ENCODE peak calls at places on chromosomes 13 and 19, in seven cellular contexts. M is H9, P is mesendoderm, N is mesenchymal stem cell, T is trophoblast cell, G is H1, B is IMR-90. U is an unnamed sample.

GRCh38 chr19:42254083-42254849 is 662 bp downstream of the ERF start:
- DNase-seq in M (peak), T (peak), P (peak), N (peak), B (peak), G (peak), U (peak)

GRCh38 chr13:25687622-25688225 is 315.9 kb downstream of the ATP8A2 start:
- DNase-seq in T (no peak), P (no peak), N (no peak), G (no peak), B (no peak), M (no peak), U (no peak)

GRCh38 chr19:56837892-56838679 is 2.4 kb downstream of the PEG3 start:
- DNase-seq in G (no peak), M (no peak), N (no peak), B (no peak), P (peak), T (peak), U (peak)

GRCh38 chr19:12880551-12881171 is 588 bp downstream of the DNASE2 start:
- DNase-seq in P (peak), N (no peak), T (no peak), M (peak), B (peak), G (no peak), U (no peak)

GRCh38 chr19:41883463-41883820 is 458 bp downstream of the ARHGEF1 start:
- DNase-seq in G (no peak), T (no peak), N (no peak), P (peak), B (no peak), M (no peak), U (no peak)

GRCh38 chr13:36778083-36778671 is 40.8 kb upstream of the RFXAP start:
- DNase-seq in N (peak), T (peak), G (peak), M (peak), P (peak), B (peak), U (peak)

GRCh38 chr19:40422428-40423226 is 3.2 kb downstream of the SERTAD1 start:
- DNase-seq in T (no peak), G (no peak), M (no peak), N (no peak), P (no peak), B (no peak), U (no peak)

GRCh38 chr13:46179576-46180368 is 2.2 kb downstream of the LCP1 start:
- DNase-seq in P (no peak), B (no peak), N (no peak), M (no peak), G (no peak), T (no peak), U (no peak)

GRCh38 chr19:9075064-9075964 is 11.5 kb upstream of the OR1M1 start:
- DNase-seq in M (peak), P (peak), G (peak), B (peak), N (peak), T (peak), U (peak)

GRCh38 chr13:24618219-24618955 is 61.8 kb upstream of the ATP12A start:
- DNase-seq in P (no peak), B (no peak), G (no peak), N (no peak), T (no peak), M (no peak), U (no peak)

GRCh38 chr19:1247747-1248453 is 483 bp upstream of the MIDN start:
- DNase-seq in T (peak), P (peak), G (peak), M (peak), N (peak), B (peak), U (no peak)

GRCh38 chr19:32868206-32868950 is 1.2 kb downstream of the SLC7A9 start:
- DNase-seq in M (no peak), T (no peak), N (no peak), P (no peak), G (no peak), B (no peak), U (no peak)

GRCh38 chr19:4695224-4695731 is 25.1 kb upstream of the MYDGF start:
- DNase-seq in B (no peak), N (no peak), G (no peak), M (no peak), P (no peak), T (no peak), U (no peak)

GRCh38 chr13:58712191-58712590 is 1080.6 kb downstream of the PCDH17 start:
- DNase-seq in G (peak), M (peak), T (peak), B (no peak), N (no peak), P (peak), U (peak)

GRCh38 chr13:113963376-113963775 is 10.5 kb downstream of the C13orf46 start:
- DNase-seq in G (no peak), N (no peak), T (no peak), M (no peak), P (no peak), B (no peak), U (no peak)

GRCh38 chr13:85277753-85278152 is 521.5 kb downstream of the SLITRK6 start:
- DNase-seq in B (peak), P (peak), N (no peak), T (no peak), M (no peak), G (no peak), U (no peak)

GRCh38 chr13:44240611-44241010 is 133.0 kb upstream of the SERP2 start:
- DNase-seq in T (no peak), M (no peak), N (no peak), G (no peak), P (no peak), B (no peak), U (no peak)

GRCh38 chr19:32605544-32605943 is 24.6 kb downstream of the PDCD5 start:
- DNase-seq in G (no peak), P (no peak), N (no peak), T (no peak), M (no peak), B (no peak), U (no peak)

GRCh38 chr19:44643605-44644390 is at the start of gene PVR:
- DNase-seq in P (peak), B (peak), T (peak), G (peak), N (peak), M (peak), U (peak)

GRCh38 chr19:41623360-41623759 is 3.5 kb downstream of the CEACAM4 start:
- DNase-seq in T (no peak), B (no peak), P (no peak), M (peak), N (no peak), G (no peak), U (no peak)

GRCh38 chr13:46324976-46325375 is 62.1 kb downstream of the RUBCNL start:
- DNase-seq in G (no peak), B (no peak), N (no peak), T (no peak), P (no peak), M (no peak), U (no peak)

GRCh38 chr19:40578442-40578908 is 1.8 kb downstream of the SHKBP1 start:
- DNase-seq in B (peak), G (peak), M (peak), T (no peak), N (peak), P (peak), U (no peak)

DNA sequence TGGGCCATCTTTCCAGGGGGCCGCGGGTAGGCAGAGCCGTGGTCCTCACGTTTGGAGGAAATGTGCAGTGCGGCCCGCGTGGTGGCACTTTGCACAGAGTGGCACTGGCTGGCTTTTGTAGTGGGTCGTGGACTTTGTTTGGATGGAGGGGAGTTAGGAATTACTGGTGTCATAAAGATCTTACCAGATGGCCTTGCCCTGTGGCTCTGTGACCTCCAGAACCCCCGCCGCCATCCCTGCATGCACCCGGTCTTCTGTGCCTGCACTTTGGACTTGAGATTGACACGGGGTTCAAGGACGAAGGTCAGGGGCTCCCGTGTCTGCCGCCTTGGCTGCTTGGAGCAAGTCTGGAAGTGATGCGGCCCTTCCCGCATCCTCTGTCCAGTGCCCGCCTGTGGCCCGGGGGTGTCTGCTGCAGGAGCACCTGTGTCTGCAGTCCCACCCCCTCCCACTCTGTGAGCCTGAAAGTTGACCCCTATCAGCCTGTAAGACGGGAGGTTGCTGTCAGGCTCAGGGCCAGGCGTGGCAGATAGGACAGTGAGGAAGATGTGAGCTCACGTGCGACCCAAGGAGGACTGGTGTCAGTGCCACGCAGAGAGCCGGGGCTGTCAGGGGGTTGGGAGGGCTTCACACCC is 2.2 kb downstream of the GNA11 start:
- DNase-seq in T (no peak), G (no peak), N (no peak), M (no peak), P (no peak), B (no peak), U (no peak)
- H3K4ac ChIP-seq in T (peak), G (peak), N (no peak), M (no peak), P (no peak), B (no peak), U (no peak)

GRCh38 chr19:55461259-55461973 is at the start of gene ISOC2:
- DNase-seq in N (peak), G (peak), M (peak), T (peak), P (peak), B (peak), U (peak)
- H3K9ac ChIP-seq in N (peak), G (no peak), M (no peak), T (peak), P (peak), B (peak), U (peak)

DNA sequence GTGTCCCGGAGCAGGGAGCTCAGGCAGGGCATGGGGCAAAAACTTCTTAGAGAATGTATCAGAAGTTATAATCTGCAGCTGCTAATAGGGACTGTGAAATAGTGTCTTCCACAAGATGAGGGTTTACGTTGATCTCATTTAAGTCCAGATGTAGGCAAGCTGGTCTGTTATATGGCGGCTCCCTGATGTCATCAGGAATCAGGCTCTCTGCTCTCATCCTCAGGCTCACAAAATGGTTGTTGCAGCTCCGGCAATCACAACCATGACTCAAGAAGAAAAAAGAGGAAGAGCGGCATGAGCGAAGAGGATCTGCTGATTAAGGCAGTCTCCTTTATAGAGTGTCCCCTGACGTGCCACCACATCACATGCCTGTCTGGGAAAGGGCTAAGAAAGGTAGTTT is 191.3 kb downstream of the KLF5 start:
- DNase-seq in M (no peak), N (no peak), B (no peak), T (peak), P (no peak), G (no peak), U (no peak)
- H3K23ac ChIP-seq in M (no peak), N (no peak), B (no peak), T (no peak), P (no peak), G (no peak), U (no peak)

GRCh38 chr19:16296713-16297112 is 27.9 kb upstream of the KLF2 start:
- DNase-seq in B (no peak), N (no peak), G (no peak), T (no peak), P (no peak), M (no peak), U (no peak)

GRCh38 chr19:16301999-16302694 is 22.5 kb upstream of the KLF2 start:
- DNase-seq in N (no peak), B (peak), P (no peak), T (no peak), G (no peak), M (no peak), U (no peak)

GRCh38 chr19:16297575-16298178 is 26.9 kb upstream of the KLF2 start:
- DNase-seq in P (no peak), G (no peak), T (no peak), M (no peak), B (no peak), N (no peak), U (no peak)

GRCh38 chr19:16295071-16295470 is 29.6 kb upstream of the KLF2 start:
- DNase-seq in T (no peak), N (no peak), M (no peak), G (no peak), P (no peak), B (no peak), U (no peak)

DNA sequence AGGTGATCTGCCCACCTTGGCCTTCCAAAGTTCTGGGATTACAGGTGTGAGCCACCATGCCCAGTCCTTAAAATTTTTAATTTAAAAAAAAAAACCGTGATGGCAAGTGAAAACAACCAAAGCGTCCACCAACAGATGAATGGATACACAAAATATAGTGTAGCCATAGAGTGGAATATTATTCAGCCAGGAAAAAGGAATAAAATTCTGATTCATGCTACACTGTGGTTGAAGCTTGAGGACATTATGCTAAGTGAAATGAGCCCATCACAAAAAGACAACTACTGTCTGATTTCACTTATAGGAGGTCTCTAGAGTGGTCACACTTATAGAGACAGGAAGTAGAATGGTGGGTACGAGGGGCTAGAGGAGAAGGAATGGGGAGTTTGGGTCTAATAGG is 26.3 kb upstream of the KLF2 start:
- DNase-seq in M (no peak), B (no peak), G (no peak), T (no peak), P (no peak), N (no peak), U (no peak)
- H3K4ac ChIP-seq in M (no peak), B (no peak), G (no peak), T (no peak), P (no peak), N (no peak), U (no peak)

GRCh38 chr19:47445527-47445926 is 26.2 kb downstream of the SLC8A2 start:
- DNase-seq in T (no peak), N (no peak), B (no peak), G (no peak), M (no peak), P (no peak), U (no peak)

GRCh38 chr19:47447470-47448359 is 24.0 kb downstream of the SLC8A2 start:
- DNase-seq in P (peak), N (peak), G (peak), B (peak), M (peak), T (no peak), U (peak)

GRCh38 chr19:47445937-47446402 is 25.7 kb downstream of the SLC8A2 start:
- DNase-seq in N (peak), M (peak), T (no peak), P (no peak), G (peak), B (no peak), U (no peak)

GRCh38 chr19:47448360-47448727 is 23.3 kb downstream of the SLC8A2 start:
- DNase-seq in N (no peak), T (no peak), B (no peak), G (no peak), M (no peak), P (no peak), U (no peak)

GRCh38 chr19:47446534-47447469 is 24.9 kb downstream of the SLC8A2 start:
- DNase-seq in M (peak), B (no peak), N (peak), P (peak), G (peak), T (no peak), U (no peak)
- H3K9ac ChIP-seq in M (no peak), B (no peak), N (no peak), P (peak), G (no peak), T (no peak), U (no peak)

GRCh38 chr19:49790866-49791265 is 22.2 kb downstream of the FUZ start:
- DNase-seq in T (no peak), G (no peak), B (peak), P (no peak), M (no peak), N (no peak), U (no peak)
- H3K23ac ChIP-seq in T (no peak), G (no peak), B (no peak), P (no peak), M (no peak), N (no peak), U (no peak)

U was measured in neuronal stem cell.